ENCODE peak calls at places on chromosome X, in five cellular contexts. J, X, S, Q and A are unnamed samples.

GRCh38 chrX:96710031-96710430 is 25.4 kb downstream of the DIAPH2 start:
- DNase-seq in J (no peak), X (no peak), S (no peak), Q (no peak), A (no peak)

GRCh38 chrX:69146739-69147138 is 18.5 kb downstream of the PJA1 start:
- DNase-seq in J (no peak), X (no peak), S (no peak), Q (no peak), A (no peak)

GRCh38 chrX:74537011-74537390 is 77.4 kb downstream of the RLIM start:
- DNase-seq in J (no peak), X (no peak), S (no peak), Q (no peak), A (no peak)

GRCh38 chrX:24117288-24117687 is 32.2 kb upstream of the ZFX start:
- DNase-seq in J (no peak), X (no peak), S (no peak), Q (no peak), A (no peak)

GRCh38 chrX:16462912-16463311 is 187.0 kb upstream of the S100G start:
- DNase-seq in J (no peak), X (no peak), S (no peak), Q (no peak), A (no peak)

GRCh38 chrX:96692454-96692853 is 7.8 kb downstream of the DIAPH2 start:
- DNase-seq in J (no peak), X (no peak), S (no peak), Q (no peak), A (no peak)

GRCh38 chrX:116490091-116490490 is 27.3 kb upstream of the CT83 start:
- DNase-seq in J (no peak), X (peak), S (no peak), Q (no peak), A (no peak)

GRCh38 chrX:18294893-18295292 is 59.6 kb downstream of the SCML2 start:
- DNase-seq in J (no peak), X (no peak), S (no peak), Q (no peak), A (no peak)

GRCh38 chrX:121457096-121457495 is 409.7 kb downstream of the GLUD2 start:
- DNase-seq in J (no peak), X (no peak), S (no peak), Q (no peak), A (no peak)

GRCh38 chrX:71935542-71935941 is 24.9 kb downstream of the NHSL2 start:
- DNase-seq in J (no peak), X (no peak), S (no peak), Q (no peak), A (no peak)

GRCh38 chrX:53974529-53974928 is 69.7 kb downstream of the PHF8 start:
- DNase-seq in J (no peak), X (no peak), S (no peak), Q (no peak), A (no peak)

GRCh38 chrX:151228935-151229334 is 52.6 kb downstream of the GPR50 start:
- DNase-seq in J (no peak), X (no peak), S (no peak), Q (no peak), A (no peak)

GRCh38 chrX:72018277-72019112 is 107.8 kb downstream of the NHSL2 start:
- DNase-seq in J (no peak), X (peak), S (peak), Q (peak), A (peak)

GRCh38 chrX:134406230-134406794 is 53.7 kb upstream of the HPRT1 start:
- DNase-seq in J (no peak), X (peak), S (peak), Q (no peak), A (no peak)

GRCh38 chrX:154037754-154038153 is 18.1 kb upstream of the IRAK1 start:
- DNase-seq in J (no peak), X (no peak), S (no peak), Q (peak), A (no peak)

GRCh38 chrX:78754917-78755316 is 7.4 kb downstream of the LPAR4 start:
- DNase-seq in J (peak), X (no peak), S (no peak), Q (no peak), A (no peak)

GRCh38 chrX:132267392-132267791 is 48.1 kb upstream of the RAP2C start:
- DNase-seq in J (no peak), X (no peak), S (no peak), Q (no peak), A (no peak)

GRCh38 chrX:124194209-124194608 is 138.3 kb upstream of the TEX13D start:
- DNase-seq in J (no peak), X (no peak), S (no peak), Q (no peak), A (no peak)

DNA sequence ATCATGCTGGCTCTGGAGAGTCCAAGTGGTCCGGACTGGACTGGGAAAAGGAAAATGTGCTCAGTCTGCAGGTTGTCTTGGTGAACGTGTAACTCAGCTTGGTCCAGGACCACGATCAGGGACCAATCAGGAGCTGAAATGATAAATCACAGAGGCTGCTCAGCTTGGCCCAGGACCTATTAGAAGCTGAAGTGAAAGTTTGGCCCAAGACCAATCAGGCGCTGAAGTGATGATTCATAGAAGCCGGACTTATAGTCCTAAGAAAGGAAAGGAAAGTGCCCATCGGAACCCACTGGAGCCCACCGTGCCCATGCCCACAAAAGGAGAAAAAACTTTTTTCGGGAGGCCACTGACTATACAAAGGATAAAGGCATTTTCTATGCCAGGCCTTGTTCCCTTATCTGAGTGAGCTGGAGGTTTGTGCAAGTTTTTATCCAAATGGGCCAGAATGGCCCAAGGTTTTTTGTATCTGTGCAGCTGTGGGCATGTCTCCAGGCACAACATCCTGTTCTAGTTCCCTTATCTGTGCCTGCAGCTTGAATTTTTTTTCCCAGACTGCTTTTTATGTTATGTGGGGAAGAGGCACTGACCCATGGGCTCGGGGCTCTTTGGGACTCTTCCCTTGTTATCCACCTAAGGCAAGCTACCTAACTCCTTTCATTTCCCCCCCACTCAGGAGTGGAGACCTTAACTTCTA is 194.4 kb downstream of the FAM133A start:
- DNase-seq in J (no peak), X (no peak), S (no peak), Q (no peak), A (no peak)
- H3K27ac ChIP-seq in J (no peak), X (no peak), S (no peak), Q (no peak), A (no peak)

GRCh38 chrX:19540076-19540475 is 24.8 kb upstream of the MAP3K15 start:
- DNase-seq in J (no peak), X (no peak), S (no peak), Q (no peak), A (no peak)

GRCh38 chrX:19539665-19540064 is 24.4 kb upstream of the MAP3K15 start:
- DNase-seq in J (no peak), X (no peak), S (no peak), Q (no peak), A (no peak)

GRCh38 chrX:19532709-19533108 is 17.4 kb upstream of the MAP3K15 start:
- DNase-seq in J (no peak), X (no peak), S (no peak), Q (no peak), A (no peak)

GRCh38 chrX:19541196-19541595 is 25.9 kb upstream of the MAP3K15 start:
- DNase-seq in J (no peak), X (no peak), S (no peak), Q (no peak), A (no peak)

GRCh38 chrX:19535481-19535880 is 20.2 kb upstream of the MAP3K15 start:
- DNase-seq in J (no peak), X (peak), S (no peak), Q (peak), A (no peak)
- TF ChIP-seq REST in J (no peak), X (no peak), S (no peak), Q (no peak), A (no peak)

DNA sequence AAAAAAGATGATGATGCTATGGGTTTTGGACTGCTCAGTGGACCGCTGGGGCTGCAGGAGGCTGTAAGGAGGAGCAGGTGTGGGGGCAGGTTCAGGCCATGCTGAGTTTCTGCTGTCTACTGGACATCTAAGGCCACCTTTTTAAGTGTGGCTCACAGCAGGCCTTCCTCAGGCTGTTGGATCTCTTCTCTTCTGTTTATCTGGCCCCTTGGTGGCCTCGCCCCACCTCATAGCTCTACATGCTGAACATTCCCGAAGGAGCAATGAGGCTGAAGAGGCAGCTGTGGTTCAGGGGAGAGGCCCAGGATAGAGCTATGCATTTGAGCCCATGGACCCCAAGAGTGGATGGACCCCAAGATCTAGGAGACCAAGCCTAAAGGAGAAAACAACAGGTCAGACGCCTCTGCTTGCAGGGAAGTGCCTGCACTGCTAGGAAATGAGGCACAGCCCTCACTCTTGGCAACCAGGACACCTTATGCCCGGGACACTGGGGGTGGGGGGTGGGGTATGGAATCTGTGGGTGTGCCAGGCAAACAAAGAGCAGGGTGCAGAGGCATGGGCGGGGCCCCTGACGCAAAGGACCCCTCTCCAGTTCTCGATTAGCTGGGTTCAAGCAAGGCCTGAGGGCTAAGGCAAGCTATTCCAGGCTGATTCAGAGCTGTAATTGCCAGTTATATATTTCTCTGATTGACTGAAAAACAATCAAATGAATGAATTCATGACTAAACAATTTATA is 168.9 kb downstream of the BCOR start:
- DNase-seq in J (no peak), X (no peak), S (no peak), Q (no peak), A (no peak)
- TF ChIP-seq GABPA in J (no peak), X (no peak), S (no peak), Q (no peak), A (no peak)

GRCh38 chrX:103539695-103540094 is 20.4 kb upstream of the RAB40A start:
- DNase-seq in J (no peak), X (no peak), S (no peak), Q (no peak), A (no peak)

GRCh38 chrX:103540145-103540544 is 20.9 kb upstream of the RAB40A start:
- DNase-seq in J (no peak), X (no peak), S (no peak), Q (no peak), A (no peak)

GRCh38 chrX:103537871-103538387 is 18.6 kb upstream of the RAB40A start:
- DNase-seq in J (no peak), X (no peak), S (no peak), Q (no peak), A (no peak)

GRCh38 chrX:103536732-103537131 is 17.4 kb upstream of the RAB40A start:
- DNase-seq in J (no peak), X (no peak), S (no peak), Q (no peak), A (no peak)

GRCh38 chrX:103538728-103539127 is 19.4 kb upstream of the RAB40A start:
- DNase-seq in J (no peak), X (no peak), S (no peak), Q (no peak), A (no peak)
- H3K27ac ChIP-seq in J (no peak), X (no peak), S (no peak), Q (no peak), A (no peak)

GRCh38 chrX:94401426-94401825 is 727.4 kb downstream of the FAM133A start:
- DNase-seq in J (no peak), X (no peak), S (no peak), Q (no peak), A (no peak)

DNA sequence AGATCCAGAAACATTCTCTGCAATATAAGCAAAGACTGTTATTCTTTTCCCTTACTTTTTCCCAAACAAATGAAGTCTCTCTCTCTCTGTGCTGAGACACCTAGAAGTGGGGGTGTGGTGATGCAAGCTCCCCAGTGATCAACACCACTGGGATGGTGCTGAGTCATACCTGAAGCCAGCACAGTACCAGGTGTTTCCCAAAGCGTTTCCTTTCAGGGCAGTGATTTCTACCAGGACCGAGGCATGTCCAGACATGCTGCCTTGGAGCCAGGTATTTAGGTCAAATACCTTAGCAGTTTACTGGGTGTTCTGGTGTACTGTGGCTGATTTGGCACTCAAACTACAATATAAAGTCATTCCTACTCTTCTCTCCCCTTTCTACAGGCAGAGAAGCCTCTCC is 726.5 kb downstream of the FAM133A start:
- DNase-seq in J (peak), X (no peak), S (no peak), Q (peak), A (no peak)
- TF ChIP-seq REST in J (no peak), X (no peak), S (no peak), Q (no peak), A (no peak)

DNA sequence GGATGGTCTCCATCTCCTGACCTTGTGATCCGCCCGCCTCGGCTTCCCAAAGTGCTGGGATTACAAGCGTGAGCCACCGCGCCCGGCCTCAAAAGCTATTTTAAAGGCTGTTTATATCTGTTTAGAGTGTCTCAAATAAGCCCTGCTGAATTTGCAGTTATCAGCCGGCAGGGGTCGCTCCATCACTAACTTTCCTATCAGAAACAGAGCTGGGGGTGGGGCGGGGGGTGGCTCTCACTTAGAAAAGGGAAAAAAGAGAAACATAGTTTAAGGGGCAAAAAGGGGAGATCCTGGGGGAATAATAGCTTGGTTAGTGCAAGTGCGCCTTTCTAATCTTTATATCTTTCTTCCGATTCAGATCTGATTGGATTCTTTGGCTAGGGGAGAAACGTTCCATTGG is 450.7 kb downstream of the UBE2NL start:
- DNase-seq in J (no peak), X (peak), S (no peak), Q (no peak), A (no peak)
- TF ChIP-seq GABPA in J (no peak), X (no peak), S (no peak), Q (no peak), A (no peak)

GRCh38 chrX:49247346-49247745 is 12.1 kb downstream of the CCDC22 start:
- DNase-seq in J (no peak), X (no peak), S (no peak), Q (no peak), A (no peak)
- H3K27ac ChIP-seq in J (no peak), X (no peak), S (no peak), Q (no peak), A (no peak)